ENCODE peak calls at places on chromosomes 12 and 14, in seven cellular contexts. Q is brain microvascular endothelial cell, T is T follicular helper cell, X is GM13976, I is HS-27A, D is stromal cell of bone marrow, H is AG04449. R is an unnamed sample.

GRCh38 chr14:56490379-56490778 is 89.2 kb upstream of the TMEM260 start:
- DNase-seq in X (no peak), I (peak; percentile 9), T (no peak), H (no peak), Q (no peak), D (peak; percentile 22), R (no peak)

GRCh38 chr14:19895282-19895681 is 20.3 kb downstream of the OR4K2 start:
- DNase-seq in X (no peak), D (no peak), I (no peak), Q (no peak), T (no peak), H (no peak), R (no peak)

GRCh38 chr12:31959701-31960391 is 631 bp downstream of the RESF1 start:
- DNase-seq in H (no peak), T (peak; percentile 55), X (peak; percentile 43), I (peak; percentile 57), Q (peak; percentile 50), D (peak; percentile 47), R (peak; percentile 36)

GRCh38 chr12:132392389-132393244 is 63.2 kb upstream of the GALNT9 start:
- DNase-seq in T (no peak), H (no peak), X (no peak), Q (no peak), I (no peak), D (no peak), R (no peak)

GRCh38 chr12:23888396-23889068 is 60.9 kb downstream of the SOX5 start:
- DNase-seq in D (no peak), X (no peak), I (no peak), H (no peak), T (no peak), Q (no peak), R (no peak)

GRCh38 chr12:108214486-108214885 is 85.4 kb downstream of the WSCD2 start:
- DNase-seq in H (no peak), I (no peak), X (peak; percentile 59), Q (peak; percentile 16), T (no peak), D (peak; percentile 4), R (peak; percentile 79)

GRCh38 chr12:12646483-12647072 is 34.9 kb downstream of the CREBL2 start:
- DNase-seq in T (no peak), H (no peak), D (no peak), I (no peak), X (peak; percentile 41), Q (no peak), R (no peak)

GRCh38 chr12:91628656-91629055 is 446.0 kb upstream of the DCN start:
- DNase-seq in D (no peak), I (no peak), T (no peak), H (no peak), Q (no peak), X (no peak), R (no peak)

GRCh38 chr14:49203676-49204075 is 382.5 kb downstream of the RPS29 start:
- DNase-seq in Q (no peak), X (no peak), D (no peak), I (no peak), T (no peak), H (no peak), R (no peak)

GRCh38 chr12:58564721-58565120 is 355.6 kb downstream of the LRIG3 start:
- DNase-seq in I (no peak), Q (peak; percentile 20), D (no peak), X (no peak), H (peak; percentile 65), T (no peak), R (no peak)

GRCh38 chr14:100454437-100454836 is 131.3 kb downstream of the SLC25A47 start:
- DNase-seq in H (no peak), Q (no peak), D (no peak), X (no peak), I (no peak), T (no peak), R (no peak)

GRCh38 chr12:11765817-11766794 is 116.6 kb downstream of the ETV6 start:
- DNase-seq in Q (no peak), X (peak; percentile 55), D (peak; percentile 39), H (no peak), T (no peak), I (no peak), R (no peak)

GRCh38 chr14:67411820-67412421 is at the start of gene PLEK2:
- DNase-seq in Q (no peak), H (no peak), T (peak; percentile 31), I (no peak), X (no peak), D (no peak), R (no peak)

GRCh38 chr12:117125275-117125613 is 26.0 kb upstream of the TESC start:
- DNase-seq in T (no peak), Q (peak; percentile 23), I (no peak), X (no peak), D (no peak), H (no peak), R (no peak)

GRCh38 chr12:11853126-11853525 is 203.7 kb downstream of the ETV6 start:
- DNase-seq in H (no peak), X (no peak), Q (no peak), D (no peak), I (no peak), T (no peak), R (no peak)

GRCh38 chr14:81655423-81656314 is 122.0 kb upstream of the SEL1L start:
- DNase-seq in T (no peak), H (no peak), D (no peak), X (no peak), I (no peak), Q (no peak), R (no peak)

GRCh38 chr12:123050331-123050809 is 69.9 kb downstream of the ARL6IP4 start:
- DNase-seq in D (no peak), H (no peak), T (no peak), I (no peak), X (no peak), Q (peak; percentile 51), R (no peak)

GRCh38 chr14:81686512-81686911 is 152.9 kb upstream of the SEL1L start:
- DNase-seq in I (no peak), H (no peak), T (no peak), X (no peak), Q (no peak), D (no peak), R (no peak)

GRCh38 chr14:31027847-31028246 is 1.7 kb upstream of the STRN3 start:
- DNase-seq in X (no peak), Q (no peak), H (no peak), T (no peak), I (no peak), D (no peak), R (no peak)

GRCh38 chr14:71687115-71687836 is 245.0 kb upstream of the RGS6 start:
- DNase-seq in H (no peak), T (no peak), X (no peak), Q (no peak), I (no peak), D (no peak), R (no peak)

GRCh38 chr14:101027291-101027690 is 123.8 kb upstream of the RTL1 start:
- DNase-seq in T (no peak), Q (no peak), X (no peak), D (no peak), H (no peak), I (no peak), R (no peak)

GRCh38 chr14:69135133-69135532 is 17.8 kb downstream of the DCAF5 start:
- DNase-seq in X (no peak), Q (no peak), D (no peak), I (no peak), H (no peak), T (no peak), R (no peak)

R was measured in H7.